ENCODE peak calls at places on chromosomes 3 and 15, in six cellular contexts. Y is NCI-H748 treated with DMSO at 0.1 percent for 48 hours, U is GM19239, F is AG09319, I is NCI-H1694, R is ovary. N is an unnamed sample.

GRCh38 chr3:194174407-194174806 is 38.5 kb downstream of the HES1 start:
- DNase-seq in Y (no peak), I (no peak), F (no peak), R (no peak), U (no peak), N (no peak)

GRCh38 chr15:27336676-27337075 is 365.7 kb downstream of the GABRG3 start:
- DNase-seq in R (no peak), F (no peak), U (no peak), Y (no peak), I (no peak), N (no peak)

GRCh38 chr3:139558351-139559170 is 19.0 kb upstream of the RBP1 start:
- DNase-seq in Y (no peak), R (no peak), U (no peak), I (no peak), F (no peak), N (no peak)

GRCh38 chr3:10983219-10983916 is 9.2 kb upstream of the SLC6A1 start:
- DNase-seq in Y (peak), R (no peak), F (no peak), U (peak), I (no peak), N (peak)

GRCh38 chr3:146152841-146153240 is 8.1 kb downstream of the PLOD2 start:
- DNase-seq in F (no peak), R (no peak), U (no peak), I (no peak), Y (no peak), N (no peak)

GRCh38 chr3:184335661-184336483 is 1.5 kb upstream of the FAM131A start:
- DNase-seq in F (no peak), Y (peak), U (peak), R (peak), I (peak), N (peak)

GRCh38 chr3:11509175-11510000 is 134.3 kb downstream of the VGLL4 start:
- DNase-seq in U (no peak), F (peak), R (peak), Y (peak), I (peak), N (peak)

GRCh38 chr3:111859974-111860859 is 1.2 kb downstream of the PHLDB2 start:
- DNase-seq in F (peak), R (peak), I (peak), U (peak), Y (peak), N (peak)

GRCh38 chr3:72655758-72656157 is 192.5 kb downstream of the SHQ1 start:
- DNase-seq in R (no peak), I (no peak), Y (no peak), F (no peak), U (no peak), N (no peak)

GRCh38 chr3:76044601-76045600 is 259.6 kb upstream of the ZNF717 start:
- DNase-seq in R (no peak), Y (no peak), U (no peak), I (no peak), F (no peak), N (peak)

GRCh38 chr3:159031280-159031679 is 229.4 kb downstream of the MFSD1 start:
- DNase-seq in F (no peak), R (no peak), Y (no peak), U (no peak), I (no peak), N (no peak)

GRCh38 chr15:39685999-39686613 is 96.5 kb downstream of the FSIP1 start:
- DNase-seq in R (no peak), I (peak), U (peak), Y (peak), F (peak), N (peak)

N was measured in amniotic stem cell.